ENCODE peak calls at places on chromosomes 5 and 9, in six cellular contexts. One of them, this sample, is unnamed.

GRCh38 chr9:106621299-106621920 is 241.6 kb upstream of the ZNF462 start:
- DNase-seq in H9: peak
- DNase-seq in neuronal stem cell: peak
- DNase-seq in mesenchymal stem cell: no peak
- DNase-seq in mesendoderm: no peak
- DNase-seq in H1: peak
- DNase-seq in this sample: no peak

GRCh38 chr9:81489048-81489447 is 200.3 kb downstream of the TLE1 start:
- DNase-seq in H9: no peak
- DNase-seq in neuronal stem cell: no peak
- DNase-seq in mesenchymal stem cell: peak
- DNase-seq in mesendoderm: no peak
- DNase-seq in H1: no peak
- DNase-seq in this sample: peak

GRCh38 chr9:82488319-82488701 is 499.7 kb downstream of the SPATA31D1 start:
- DNase-seq in H9: no peak
- DNase-seq in neuronal stem cell: no peak
- DNase-seq in mesenchymal stem cell: no peak
- DNase-seq in mesendoderm: no peak
- DNase-seq in H1: no peak
- DNase-seq in this sample: no peak

GRCh38 chr5:21070871-21071270 is 1082.9 kb upstream of the CDH18 start:
- DNase-seq in H9: no peak
- DNase-seq in neuronal stem cell: no peak
- DNase-seq in mesenchymal stem cell: no peak
- DNase-seq in mesendoderm: peak
- DNase-seq in H1: no peak
- DNase-seq in this sample: no peak

GRCh38 chr5:149381986-149382338 is 2.9 kb upstream of the IL17B start:
- DNase-seq in H9: peak
- DNase-seq in neuronal stem cell: peak
- DNase-seq in mesenchymal stem cell: peak
- DNase-seq in mesendoderm: peak
- DNase-seq in H1: peak
- DNase-seq in this sample: peak

GRCh38 chr5:94693043-94693822 is 74.8 kb downstream of the SLF1 start:
- DNase-seq in H9: no peak
- DNase-seq in neuronal stem cell: no peak
- DNase-seq in mesenchymal stem cell: peak
- DNase-seq in mesendoderm: peak
- DNase-seq in H1: no peak
- DNase-seq in this sample: peak

GRCh38 chr9:116137010-116137409 is 16.6 kb upstream of the PAPPA start:
- DNase-seq in H9: no peak
- DNase-seq in neuronal stem cell: no peak
- DNase-seq in mesenchymal stem cell: no peak
- DNase-seq in mesendoderm: no peak
- DNase-seq in H1: no peak
- DNase-seq in this sample: no peak

GRCh38 chr9:13665418-13666066 is 386.1 kb upstream of the MPDZ start:
- DNase-seq in H9: no peak
- DNase-seq in neuronal stem cell: no peak
- DNase-seq in mesenchymal stem cell: peak
- DNase-seq in mesendoderm: no peak
- DNase-seq in H1: no peak
- DNase-seq in this sample: peak

GRCh38 chr9:75937859-75938258 is 47.4 kb downstream of the PCSK5 start:
- DNase-seq in H9: no peak
- DNase-seq in neuronal stem cell: no peak
- DNase-seq in mesenchymal stem cell: no peak
- DNase-seq in mesendoderm: no peak
- DNase-seq in H1: no peak
- DNase-seq in this sample: no peak

GRCh38 chr9:128070874-128071273 is 2.8 kb downstream of the SLC25A25 start:
- DNase-seq in H9: no peak
- DNase-seq in neuronal stem cell: no peak
- DNase-seq in mesenchymal stem cell: no peak
- DNase-seq in mesendoderm: no peak
- DNase-seq in H1: no peak
- DNase-seq in this sample: no peak

GRCh38 chr9:71647094-71647591 is 121.2 kb downstream of the CEMIP2 start:
- DNase-seq in H9: no peak
- DNase-seq in neuronal stem cell: no peak
- DNase-seq in mesenchymal stem cell: peak
- DNase-seq in mesendoderm: peak
- DNase-seq in H1: no peak
- DNase-seq in this sample: peak
- H3K18ac ChIP-seq in H9: no peak
- H3K18ac ChIP-seq in neuronal stem cell: no peak
- H3K18ac ChIP-seq in mesenchymal stem cell: peak
- H3K18ac ChIP-seq in mesendoderm: no peak
- H3K18ac ChIP-seq in H1: peak
- H3K18ac ChIP-seq in this sample: no peak

GRCh38 chr5:111399113-111399512 is 113.2 kb downstream of the STARD4 start:
- DNase-seq in H9: no peak
- DNase-seq in neuronal stem cell: no peak
- DNase-seq in mesenchymal stem cell: no peak
- DNase-seq in mesendoderm: no peak
- DNase-seq in H1: no peak
- DNase-seq in this sample: no peak
- H3K18ac ChIP-seq in H9: no peak
- H3K18ac ChIP-seq in neuronal stem cell: no peak
- H3K18ac ChIP-seq in mesenchymal stem cell: no peak
- H3K18ac ChIP-seq in mesendoderm: no peak
- H3K18ac ChIP-seq in H1: no peak
- H3K18ac ChIP-seq in this sample: no peak

GRCh38 chr5:56814963-56815656 is at the start of gene MAP3K1:
- DNase-seq in H9: peak
- DNase-seq in neuronal stem cell: peak
- DNase-seq in mesenchymal stem cell: peak
- DNase-seq in mesendoderm: peak
- DNase-seq in H1: no peak
- DNase-seq in this sample: peak
- H3K18ac ChIP-seq in H9: no peak
- H3K18ac ChIP-seq in neuronal stem cell: peak
- H3K18ac ChIP-seq in mesenchymal stem cell: peak
- H3K18ac ChIP-seq in mesendoderm: peak
- H3K18ac ChIP-seq in H1: no peak
- H3K18ac ChIP-seq in this sample: peak

GRCh38 chr9:133850937-133851336 is 112.8 kb upstream of the SARDH start:
- DNase-seq in H9: no peak
- DNase-seq in neuronal stem cell: no peak
- DNase-seq in mesenchymal stem cell: no peak
- DNase-seq in mesendoderm: no peak
- DNase-seq in H1: no peak
- DNase-seq in this sample: no peak
- H3K18ac ChIP-seq in H9: no peak
- H3K18ac ChIP-seq in neuronal stem cell: no peak
- H3K18ac ChIP-seq in mesenchymal stem cell: no peak
- H3K18ac ChIP-seq in mesendoderm: no peak
- H3K18ac ChIP-seq in H1: no peak
- H3K18ac ChIP-seq in this sample: no peak

GRCh38 chr5:65262094-65262493 is 219.6 kb downstream of the ADAMTS6 start:
- DNase-seq in H9: no peak
- DNase-seq in neuronal stem cell: no peak
- DNase-seq in mesenchymal stem cell: no peak
- DNase-seq in mesendoderm: no peak
- DNase-seq in H1: no peak
- DNase-seq in this sample: no peak

GRCh38 chr5:65262590-65263189 is 219.0 kb downstream of the ADAMTS6 start:
- DNase-seq in H9: no peak
- DNase-seq in neuronal stem cell: no peak
- DNase-seq in mesenchymal stem cell: peak
- DNase-seq in mesendoderm: peak
- DNase-seq in H1: no peak
- DNase-seq in this sample: peak

GRCh38 chr5:65263291-65263690 is 218.4 kb downstream of the ADAMTS6 start:
- DNase-seq in H9: no peak
- DNase-seq in neuronal stem cell: no peak
- DNase-seq in mesenchymal stem cell: no peak
- DNase-seq in mesendoderm: no peak
- DNase-seq in H1: no peak
- DNase-seq in this sample: peak

GRCh38 chr5:65261499-65261898 is 220.2 kb downstream of the ADAMTS6 start:
- DNase-seq in H9: no peak
- DNase-seq in neuronal stem cell: no peak
- DNase-seq in mesenchymal stem cell: no peak
- DNase-seq in mesendoderm: no peak
- DNase-seq in H1: no peak
- DNase-seq in this sample: no peak

DNA sequence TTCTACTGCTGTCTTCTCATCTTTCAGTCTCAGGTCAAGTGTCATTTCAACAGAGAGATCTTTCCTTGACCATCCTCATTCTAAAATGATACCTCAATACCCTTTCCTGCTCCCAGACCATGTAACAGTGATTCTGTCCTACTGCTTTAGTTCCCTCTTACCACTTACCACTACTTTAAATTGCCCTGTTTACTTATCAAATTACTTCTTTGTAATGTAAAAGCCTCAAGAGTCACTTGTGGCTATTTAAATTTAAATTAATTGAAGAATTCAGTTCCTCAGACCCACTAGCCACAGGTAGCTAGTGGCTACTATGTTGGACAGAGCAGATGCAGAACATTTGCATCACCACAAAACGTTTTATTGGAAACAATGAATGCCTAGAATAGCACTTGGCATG is 217.3 kb downstream of the ADAMTS6 start:
- DNase-seq in H9: no peak
- DNase-seq in neuronal stem cell: no peak
- DNase-seq in mesenchymal stem cell: no peak
- DNase-seq in mesendoderm: no peak
- DNase-seq in H1: no peak
- DNase-seq in this sample: no peak
- H3K18ac ChIP-seq in H9: no peak
- H3K18ac ChIP-seq in neuronal stem cell: no peak
- H3K18ac ChIP-seq in mesenchymal stem cell: no peak
- H3K18ac ChIP-seq in mesendoderm: no peak
- H3K18ac ChIP-seq in H1: no peak
- H3K18ac ChIP-seq in this sample: no peak

GRCh38 chr5:154223320-154223719 is 32.8 kb downstream of the GALNT10 start:
- DNase-seq in H9: no peak
- DNase-seq in neuronal stem cell: no peak
- DNase-seq in mesenchymal stem cell: no peak
- DNase-seq in mesendoderm: no peak
- DNase-seq in H1: no peak
- DNase-seq in this sample: no peak
- H3K18ac ChIP-seq in H9: no peak
- H3K18ac ChIP-seq in neuronal stem cell: no peak
- H3K18ac ChIP-seq in mesenchymal stem cell: no peak
- H3K18ac ChIP-seq in mesendoderm: no peak
- H3K18ac ChIP-seq in H1: no peak
- H3K18ac ChIP-seq in this sample: no peak

GRCh38 chr5:34007116-34007674 is 655 bp downstream of the AMACR start:
- DNase-seq in H9: no peak
- DNase-seq in neuronal stem cell: no peak
- DNase-seq in mesenchymal stem cell: no peak
- DNase-seq in mesendoderm: peak
- DNase-seq in H1: no peak
- DNase-seq in this sample: no peak

GRCh38 chr5:34005211-34005610 is 2.6 kb downstream of the AMACR start:
- DNase-seq in H9: no peak
- DNase-seq in neuronal stem cell: no peak
- DNase-seq in mesenchymal stem cell: no peak
- DNase-seq in mesendoderm: no peak
- DNase-seq in H1: no peak
- DNase-seq in this sample: peak

GRCh38 chr5:34009610-34010009 is 1.8 kb upstream of the AMACR start:
- DNase-seq in H9: no peak
- DNase-seq in neuronal stem cell: no peak
- DNase-seq in mesenchymal stem cell: no peak
- DNase-seq in mesendoderm: no peak
- DNase-seq in H1: no peak
- DNase-seq in this sample: no peak

GRCh38 chr5:34008721-34009120 is 871 bp upstream of the AMACR start:
- DNase-seq in H9: no peak
- DNase-seq in neuronal stem cell: no peak
- DNase-seq in mesenchymal stem cell: no peak
- DNase-seq in mesendoderm: no peak
- DNase-seq in H1: no peak
- DNase-seq in this sample: no peak

DNA sequence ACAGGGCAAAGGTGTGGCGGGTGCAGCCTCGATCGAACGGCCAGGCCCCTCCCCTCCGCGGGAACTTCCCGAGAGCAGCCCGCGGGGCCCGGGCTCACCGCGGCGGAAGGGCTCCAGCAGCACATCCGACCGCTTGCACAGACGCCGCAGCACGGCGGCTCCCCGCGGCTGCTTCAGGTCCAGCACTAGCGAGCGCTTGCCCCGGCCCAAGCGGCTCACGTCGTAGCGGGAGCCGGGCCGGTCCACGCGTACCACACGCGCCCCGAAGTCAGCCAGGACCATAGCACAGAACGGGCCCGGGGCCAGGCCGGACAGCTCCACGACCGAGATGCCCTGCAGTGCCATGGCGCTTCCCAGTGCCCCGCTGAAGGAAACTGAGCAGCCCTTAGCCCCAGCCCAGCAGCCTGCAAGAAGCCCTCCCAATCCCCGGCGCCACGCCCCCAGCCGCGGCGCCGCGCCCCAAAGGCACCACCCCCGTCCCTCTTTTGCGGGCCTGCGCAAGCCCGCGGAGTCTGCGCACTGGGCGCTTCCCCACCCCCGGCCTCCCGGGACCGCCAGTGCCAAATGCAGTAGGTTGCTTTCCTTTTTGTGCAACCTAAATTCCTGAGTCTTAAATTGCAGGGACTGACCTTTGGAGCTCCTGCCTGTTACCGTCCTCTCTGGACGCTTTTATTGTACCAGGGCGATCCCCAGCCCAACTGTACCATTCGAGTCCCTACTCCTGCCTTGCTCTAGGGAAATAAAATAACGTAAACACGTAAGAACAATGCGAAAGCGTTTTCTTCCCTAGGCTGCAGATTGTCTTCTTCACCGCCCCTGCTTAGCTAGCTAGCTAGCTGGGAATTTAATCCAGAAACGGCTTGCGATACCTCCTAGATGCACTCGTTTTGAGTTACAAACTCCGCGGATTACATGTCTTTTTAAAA is at the start of gene AMACR:
- DNase-seq in H9: peak
- DNase-seq in neuronal stem cell: peak
- DNase-seq in mesenchymal stem cell: peak
- DNase-seq in mesendoderm: peak
- DNase-seq in H1: peak
- DNase-seq in this sample: peak
- H3K18ac ChIP-seq in H9: peak
- H3K18ac ChIP-seq in neuronal stem cell: peak
- H3K18ac ChIP-seq in mesenchymal stem cell: peak
- H3K18ac ChIP-seq in mesendoderm: peak
- H3K18ac ChIP-seq in H1: peak
- H3K18ac ChIP-seq in this sample: peak